ENCODE peak calls at places on chromosomes 11 and 22, in eight cellular contexts. D is CD8-positive, alpha-beta T cell; O is AG09309; L is neural progenitor cell; I is GM12865; G is fibroblast of villous mesenchyme; T is foreskin fibroblast; K is A549. C is an unnamed sample.

GRCh38 chr22:36433318-36434231 is 45.8 kb upstream of the MYH9 start:
- DNase-seq in L (no peak), O (no peak), I (no peak), T (no peak), G (no peak), K (no peak), D (no peak), C (no peak)

GRCh38 chr22:27726726-27727449 is 74.7 kb downstream of the MN1 start:
- DNase-seq in O (peak), D (no peak), L (no peak), K (peak), G (peak), I (no peak), T (peak), C (peak)

GRCh38 chr22:45602824-45603301 is 68.8 kb upstream of the ATXN10 start:
- DNase-seq in I (peak), T (peak), G (peak), L (peak), D (no peak), O (peak), K (no peak), C (peak)

GRCh38 chr11:125593113-125593761 is 585 bp downstream of the STT3A start:
- DNase-seq in I (peak), K (peak), T (peak), L (no peak), G (peak), O (no peak), D (no peak), C (no peak)

GRCh38 chr22:36027579-36027959 is 1.1 kb downstream of the RBFOX2 start:
- DNase-seq in D (no peak), T (peak), I (peak), O (no peak), K (peak), L (peak), G (no peak), C (no peak)

GRCh38 chr22:39664485-39665200 is 94.1 kb downstream of the CACNA1I start:
- DNase-seq in L (peak), G (no peak), D (no peak), K (no peak), O (no peak), I (no peak), T (no peak), C (no peak)

GRCh38 chr11:117918366-117919255 is 10.6 kb downstream of the TMPRSS13 start:
- DNase-seq in K (no peak), I (no peak), L (no peak), G (no peak), O (no peak), T (no peak), D (no peak), C (no peak)

GRCh38 chr11:71301046-71301857 is 48.9 kb upstream of the SHANK2 start:
- DNase-seq in D (peak), T (no peak), I (no peak), L (no peak), O (no peak), G (no peak), K (no peak), C (no peak)

GRCh38 chr11:99366476-99366992 is 345.8 kb downstream of the CNTN5 start:
- DNase-seq in G (no peak), L (no peak), D (no peak), I (no peak), K (no peak), O (no peak), T (no peak), C (no peak)

GRCh38 chr11:68751331-68751856 is at the start of gene TESMIN:
- DNase-seq in L (peak), K (peak), D (peak), O (no peak), I (peak), G (peak), T (peak), C (peak)

GRCh38 chr11:97888641-97889040 is 1132.1 kb upstream of the CNTN5 start:
- DNase-seq in G (no peak), D (no peak), O (no peak), T (no peak), L (no peak), I (no peak), K (no peak), C (no peak)

GRCh38 chr11:62012451-62013265 is 45.2 kb upstream of the FTH1 start:
- DNase-seq in O (peak), G (peak), I (no peak), D (no peak), K (peak), L (no peak), T (peak), C (no peak)

GRCh38 chr11:134725211-134725610 is 313.2 kb upstream of the B3GAT1 start:
- DNase-seq in K (no peak), D (no peak), L (no peak), O (no peak), I (no peak), G (no peak), T (no peak), C (no peak)

GRCh38 chr11:413120-414081 is 1.4 kb downstream of the SIGIRR start:
- DNase-seq in L (no peak), G (no peak), T (no peak), I (no peak), D (no peak), O (no peak), K (no peak), C (no peak)

GRCh38 chr22:29306830-29307657 is 594 bp downstream of the GAS2L1 start:
- DNase-seq in D (no peak), L (peak), I (no peak), G (peak), T (peak), K (peak), O (peak), C (no peak)

GRCh38 chr11:131311746-131312145 is 58.7 kb upstream of the NTM start:
- DNase-seq in L (no peak), O (no peak), K (no peak), D (no peak), I (no peak), G (no peak), T (no peak), C (no peak)

GRCh38 chr11:81725691-81726090 is 1008.0 kb downstream of the FAM181B start:
- DNase-seq in D (no peak), K (no peak), L (no peak), I (no peak), T (no peak), G (no peak), O (no peak), C (no peak)

GRCh38 chr11:100925935-100926334 is 203.7 kb downstream of the PGR start:
- DNase-seq in K (no peak), I (peak), T (peak), G (peak), L (no peak), O (no peak), D (no peak), C (peak)

GRCh38 chr11:132050081-132050480 is 679.7 kb downstream of the NTM start:
- DNase-seq in T (no peak), L (no peak), G (no peak), D (no peak), O (no peak), K (no peak), I (no peak), C (no peak)

GRCh38 chr11:123273616-123274015 is 78.6 kb upstream of the CLMP start:
- DNase-seq in O (no peak), L (no peak), T (no peak), G (no peak), I (no peak), K (no peak), D (no peak), C (no peak)

GRCh38 chr22:29756341-29756740 is 10.5 kb downstream of the ZMAT5 start:
- DNase-seq in G (no peak), I (no peak), O (no peak), D (no peak), L (no peak), T (peak), K (no peak), C (no peak)

DNA sequence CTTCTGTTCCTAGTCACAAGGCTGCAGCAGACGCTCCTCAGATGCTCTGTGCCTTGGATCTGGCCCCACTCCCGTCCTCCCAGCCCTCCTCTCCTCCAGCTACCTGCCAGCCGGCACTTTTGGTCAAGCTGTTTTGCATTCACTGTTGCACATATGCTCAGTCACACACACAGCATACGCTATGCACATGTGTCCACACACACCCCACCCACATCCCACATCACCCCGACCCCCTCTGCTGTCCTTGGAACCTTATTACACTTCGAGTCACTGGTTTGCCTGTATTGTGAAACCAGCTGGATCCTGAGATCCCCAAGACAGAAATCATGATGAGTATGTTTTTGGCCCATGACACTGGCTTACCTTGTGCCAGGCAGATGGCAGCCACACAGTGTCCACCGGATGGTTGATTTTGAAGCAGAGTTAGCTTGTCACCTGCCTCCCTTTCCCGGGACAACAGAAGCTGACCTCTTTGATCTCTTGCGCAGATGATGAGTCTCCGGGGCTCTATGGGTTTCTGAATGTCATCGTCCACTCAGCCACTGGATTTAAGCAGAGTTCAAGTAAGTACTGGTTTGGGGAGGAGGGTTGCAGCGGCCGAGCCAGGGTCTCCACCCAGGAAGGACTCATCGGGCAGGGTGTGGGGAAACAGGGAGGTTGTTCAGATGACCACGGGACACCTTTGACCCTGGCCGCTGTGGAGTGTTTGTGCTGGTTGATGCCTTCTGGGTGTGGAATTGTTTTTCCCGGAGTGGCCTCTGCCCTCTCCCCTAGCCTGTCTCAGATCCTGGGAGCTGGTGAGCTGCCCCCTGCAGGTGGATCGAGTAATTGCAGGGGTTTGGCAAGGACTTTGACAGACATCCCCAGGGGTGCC is 109.8 kb downstream of the BCR start:
- DNase-seq in T (peak), L (peak), G (peak), D (peak), I (peak), O (no peak), K (peak), C (peak)
- H3K4me3 ChIP-seq in T (no peak), L (no peak), G (no peak), D (no peak), I (no peak), O (no peak), K (no peak), C (no peak)

GRCh38 chr11:74397531-74398243 is 546 bp downstream of the PGM2L1 start:
- DNase-seq in O (no peak), D (peak), L (peak), K (peak), I (peak), T (peak), G (peak), C (no peak)
- TF ChIP-seq CTCF in O (peak), D (peak), L (peak), K (no peak), I (no peak), T (peak), G (no peak), C (no peak)

DNA sequence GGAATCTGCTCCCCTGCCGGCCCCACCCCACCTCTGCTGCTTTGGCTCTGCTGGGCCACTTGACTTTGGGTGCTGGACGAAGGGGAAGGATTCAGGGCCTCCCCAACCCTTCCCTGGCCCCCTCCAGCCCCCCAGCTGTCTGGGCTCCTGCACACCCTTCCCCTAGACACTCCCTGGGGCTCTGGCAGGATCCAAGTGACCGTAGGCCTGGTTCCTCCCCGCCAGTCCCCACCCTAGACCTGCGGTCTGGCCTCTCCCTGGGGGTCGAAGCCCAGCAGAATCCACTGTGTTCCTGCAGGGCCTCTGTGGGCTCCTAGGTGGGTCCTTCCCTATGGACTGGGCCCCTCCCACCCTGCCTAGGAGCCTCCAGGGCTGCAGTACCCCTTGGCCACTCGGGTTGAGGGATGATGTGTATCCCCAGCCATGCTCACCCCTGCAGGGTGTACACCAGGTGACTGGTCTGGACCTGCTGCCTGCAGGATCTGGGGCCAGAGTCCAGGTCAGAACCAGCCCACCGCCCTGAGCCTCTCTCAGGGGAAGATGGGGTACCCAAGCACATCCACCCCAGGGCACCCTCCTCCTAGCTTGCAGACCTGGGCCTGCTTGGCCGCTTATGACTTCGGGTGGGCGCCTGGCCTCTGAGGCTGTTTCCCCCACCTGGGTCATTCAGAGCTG is 5.6 kb downstream of the PIM3 start:
- DNase-seq in D (peak), L (peak), G (no peak), K (no peak), O (no peak), I (no peak), T (no peak), C (no peak)
- H3K4me3 ChIP-seq in D (no peak), L (no peak), G (no peak), K (no peak), O (no peak), I (no peak), T (no peak), C (no peak)

DNA sequence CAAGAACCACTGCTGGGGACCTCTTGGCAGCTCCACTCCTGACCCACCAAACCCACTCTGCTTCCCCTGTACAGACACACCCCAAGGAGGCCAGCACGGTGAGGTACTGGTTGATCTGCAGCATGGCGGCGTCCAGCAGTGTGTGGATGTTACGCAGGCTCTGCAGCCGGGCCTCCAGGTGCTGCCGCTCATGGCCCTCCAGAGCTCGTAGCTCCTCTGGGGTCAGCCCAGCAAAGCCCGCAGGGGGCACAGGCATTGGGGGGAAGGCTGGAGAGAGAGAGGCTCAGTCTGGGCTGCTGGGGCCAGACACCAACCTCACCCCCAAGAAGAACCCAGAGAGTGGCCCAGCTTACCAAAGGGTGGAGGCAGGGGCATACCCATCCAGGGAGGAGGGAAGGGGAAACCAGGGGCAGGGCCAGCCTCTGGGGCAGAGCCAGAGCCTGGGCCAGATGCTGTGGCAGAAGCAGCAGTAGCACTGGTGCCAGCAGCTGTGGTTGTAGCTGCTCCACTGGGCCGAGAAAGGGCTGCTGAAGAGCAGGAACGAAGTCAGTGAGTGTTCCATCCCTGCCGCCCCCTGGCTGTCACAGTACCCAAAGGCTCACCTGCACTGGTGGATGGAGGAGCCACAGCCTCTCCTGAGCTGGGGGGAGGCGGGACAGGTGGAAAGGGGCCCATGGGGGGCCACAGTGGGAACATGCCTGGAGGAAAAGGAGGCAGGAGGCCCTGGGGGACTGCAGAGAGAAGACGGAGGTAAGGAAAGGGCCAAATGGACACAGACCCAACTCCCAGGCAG is 4.5 kb downstream of the SYVN1 start:
- DNase-seq in T (no peak), O (no peak), L (no peak), D (no peak), G (no peak), K (no peak), I (no peak), C (no peak)
- TF ChIP-seq CTCF in T (no peak), O (no peak), L (no peak), D (no peak), G (no peak), K (no peak), I (no peak), C (no peak)